ENCODE peak calls at places on chromosome 10, in ten cellular contexts. P is sigmoid colon, K is colonic mucosa, M is SJSA1, X is mammary epithelial cell, G is body of pancreas, U is mesendoderm, N is GM12878, I is ascending aorta, Y is hepatocyte. W is an unnamed sample.

GRCh38 chr10:102422586-102423129 is 2.0 kb downstream of the FBXL15 start:
- DNase-seq in X (peak; percentile 66), N (no peak), G (peak; percentile 87), U (peak; percentile 88), I (peak; percentile 85), Y (peak; percentile 89), M (peak; percentile 31), K (peak; percentile 93), P (peak; percentile 91), W (peak; percentile 80)

GRCh38 chr10:131848296-131848695 is 52.5 kb upstream of the PPP2R2D start:
- DNase-seq in I (peak; percentile 50), M (no peak), X (no peak), N (no peak), G (no peak), U (no peak), Y (no peak), K (no peak), P (no peak), W (no peak)

GRCh38 chr10:5940807-5941218 is 36.5 kb downstream of the IL15RA start:
- DNase-seq in M (no peak), X (no peak), I (no peak), N (no peak), U (no peak), Y (no peak), K (no peak), G (no peak), P (no peak), W (no peak)

GRCh38 chr10:128927821-128928220 is 539.2 kb upstream of the MGMT start:
- DNase-seq in M (no peak), G (peak; percentile 11), K (no peak), N (no peak), Y (no peak), P (peak; percentile 65), U (no peak), X (no peak), I (no peak), W (no peak)

GRCh38 chr10:201328-201771 is 66.1 kb downstream of the ZMYND11 start:
- DNase-seq in I (no peak), N (no peak), X (peak; percentile 13), P (no peak), U (no peak), Y (no peak), G (no peak), K (no peak), M (no peak), W (no peak)

GRCh38 chr10:63262674-63263073 is 129.5 kb downstream of the NRBF2 start:
- DNase-seq in U (no peak), P (no peak), X (no peak), N (no peak), Y (no peak), M (no peak), I (no peak), G (no peak), K (no peak), W (no peak)

GRCh38 chr10:12221323-12222298 is 25.6 kb downstream of the CDC123 start:
- DNase-seq in X (peak; percentile 6), N (no peak), G (no peak), I (no peak), M (peak; percentile 16), Y (no peak), U (peak; percentile 57), P (no peak), K (no peak), W (peak; percentile 29)

GRCh38 chr10:28558923-28559508 is 26.1 kb downstream of the WAC start:
- DNase-seq in G (no peak), U (no peak), P (no peak), X (no peak), Y (no peak), M (no peak), N (no peak), K (no peak), I (no peak), W (no peak)

GRCh38 chr10:26737730-26738129 is 40.2 kb downstream of the PDSS1 start:
- DNase-seq in P (no peak), G (no peak), N (peak; percentile 95), X (peak; percentile 56), Y (peak; percentile 42), M (no peak), I (no peak), U (no peak), K (no peak), W (no peak)

GRCh38 chr10:129945031-129945430 is 19.0 kb downstream of the EBF3 start:
- DNase-seq in M (no peak), Y (no peak), N (no peak), P (peak; percentile 14), K (no peak), X (no peak), G (no peak), I (peak; percentile 12), U (no peak), W (no peak)

GRCh38 chr10:129941199-129942018 is 22.7 kb downstream of the EBF3 start:
- DNase-seq in U (no peak), N (no peak), Y (no peak), I (peak; percentile 62), M (no peak), P (peak; percentile 53), X (no peak), K (no peak), G (no peak), W (no peak)

GRCh38 chr10:129942391-129942790 is 21.7 kb downstream of the EBF3 start:
- DNase-seq in N (no peak), P (peak; percentile 40), I (peak; percentile 31), M (no peak), Y (no peak), X (no peak), G (no peak), K (no peak), U (no peak), W (no peak)

GRCh38 chr10:129942019-129942277 is 22.1 kb downstream of the EBF3 start:
- DNase-seq in Y (no peak), X (no peak), U (no peak), G (no peak), I (peak; percentile 24), M (no peak), N (no peak), P (peak; percentile 52), K (no peak), W (no peak)

GRCh38 chr10:129942936-129943724 is 20.9 kb downstream of the EBF3 start:
- DNase-seq in U (no peak), N (no peak), Y (no peak), X (no peak), G (no peak), K (no peak), P (peak; percentile 43), M (no peak), I (peak; percentile 34), W (no peak)
- H3K27ac ChIP-seq in U (no peak overlapping the region), N (no peak overlapping the region), Y (no peak overlapping the region), X (no peak overlapping the region), G (no peak overlapping the region), K (no peak overlapping the region), P (no peak overlapping the region), M (no peak overlapping the region), I (no peak overlapping the region), W (no peak overlapping the region)

DNA sequence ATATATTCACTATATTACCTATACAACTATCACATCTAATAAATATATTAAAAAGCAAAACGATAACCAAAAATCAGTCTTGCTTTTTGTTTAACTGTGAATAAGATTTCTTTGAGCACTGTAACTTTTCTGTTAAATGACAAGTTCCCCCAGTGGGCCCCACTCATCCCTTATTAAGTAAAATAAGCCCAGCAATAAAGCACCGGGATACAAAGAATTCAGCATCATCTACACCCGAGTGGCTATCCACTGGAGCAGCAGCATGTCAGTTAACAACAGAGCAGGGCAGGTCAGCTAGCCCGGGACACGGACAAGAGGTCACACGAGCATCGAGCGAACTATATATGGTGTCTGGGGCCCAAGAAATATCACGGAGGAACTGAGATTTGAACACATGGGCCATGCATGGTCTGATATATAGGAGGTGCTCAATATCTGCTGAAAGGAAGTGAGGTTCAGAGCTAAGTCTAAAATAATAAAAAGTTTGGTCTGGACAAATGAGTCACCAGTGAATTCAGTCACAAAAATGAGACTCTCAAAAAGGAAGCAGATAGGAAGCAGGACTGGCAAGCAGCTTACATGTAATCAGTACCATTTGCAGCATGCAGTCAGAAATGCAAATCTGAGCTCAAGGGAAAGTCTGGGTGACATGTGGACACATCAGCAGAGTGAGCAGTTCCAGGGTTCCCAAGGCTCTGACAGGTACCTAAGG is 4.1 kb downstream of the ERCC6 start:
- DNase-seq in P (no peak), U (no peak), N (peak; percentile 91), X (peak; percentile 55), G (no peak), Y (no peak), I (no peak), M (no peak), K (no peak), W (peak; percentile 82)
- H3K27ac ChIP-seq in P (no peak overlapping the region), U (no peak overlapping the region), N (peak overlapping the region; percentile 72), X (peak overlapping the region; percentile 50), G (no peak overlapping the region), Y (no peak overlapping the region), I (peak overlapping the region; percentile 44), M (no peak overlapping the region), K (no peak overlapping the region), W (peak overlapping the region; percentile 6)

GRCh38 chr10:100562806-100563293 is 27.1 kb downstream of the HIF1AN start:
- DNase-seq in K (no peak), U (peak; percentile 85), G (peak; percentile 20), M (no peak), X (peak; percentile 49), Y (peak; percentile 26), N (no peak), I (no peak), P (no peak), W (no peak)

GRCh38 chr10:100561005-100561404 is 25.3 kb downstream of the HIF1AN start:
- DNase-seq in N (no peak), Y (no peak), I (no peak), P (no peak), X (no peak), G (no peak), M (no peak), U (no peak), K (no peak), W (no peak)

GRCh38 chr10:100565206-100565985 is 29.7 kb downstream of the HIF1AN start:
- DNase-seq in P (no peak), Y (no peak), N (no peak), X (no peak), U (no peak), M (no peak), G (no peak), K (no peak), I (no peak), W (no peak)

GRCh38 chr10:100562008-100562672 is 26.4 kb downstream of the HIF1AN start:
- DNase-seq in Y (peak; percentile 89), P (peak; percentile 67), K (peak; percentile 67), I (peak; percentile 66), U (peak; percentile 74), G (peak; percentile 84), N (peak; percentile 16), X (peak; percentile 52), M (peak; percentile 59), W (peak; percentile 21)

GRCh38 chr10:100560248-100560647 is 24.5 kb downstream of the HIF1AN start:
- DNase-seq in U (no peak), K (no peak), I (no peak), Y (no peak), P (no peak), G (no peak), X (no peak), N (no peak), M (no peak), W (no peak)
- H3K27ac ChIP-seq in U (no peak overlapping the region), K (no peak overlapping the region), I (no peak overlapping the region), Y (no peak overlapping the region), P (no peak overlapping the region), G (no peak overlapping the region), X (no peak overlapping the region), N (no peak overlapping the region), M (no peak overlapping the region), W (no peak overlapping the region)

DNA sequence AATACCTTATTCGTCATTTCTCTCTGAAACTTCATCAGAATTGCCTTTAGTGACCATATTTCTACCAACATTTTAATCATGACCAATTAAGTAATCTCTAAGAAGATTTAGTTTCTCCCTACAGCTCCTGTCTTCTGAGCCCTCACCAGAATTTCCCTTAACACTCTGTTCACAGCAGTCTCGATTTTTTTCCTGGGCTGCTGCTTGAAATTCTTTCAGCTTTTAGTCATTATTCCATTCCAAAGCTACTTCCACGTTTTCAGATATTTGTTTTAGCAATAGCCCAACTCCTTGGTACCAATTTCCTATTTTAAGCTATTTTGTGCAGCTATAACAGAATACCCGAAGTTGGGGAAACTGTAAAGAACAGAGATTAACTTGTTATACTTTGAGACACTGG is 192.4 kb upstream of the DKK1 start:
- DNase-seq in Y (no peak), P (no peak), N (no peak), U (no peak), X (no peak), K (no peak), G (no peak), M (no peak), I (no peak), W (no peak)
- H3K27ac ChIP-seq in Y (no peak overlapping the region), P (no peak overlapping the region), N (no peak overlapping the region), U (no peak overlapping the region), X (no peak overlapping the region), K (no peak overlapping the region), G (no peak overlapping the region), M (no peak overlapping the region), I (peak overlapping the region; percentile 75), W (no peak overlapping the region)

W was measured in PC-3.